ENCODE peak calls at places on chromosomes 3 and 15, in five cellular contexts. One of them, this sample, is unnamed.

GRCh38 chr3:58163234-58163633 is 47.5 kb downstream of the DNASE1L3 start:
- DNase-seq in A549: no peak
- DNase-seq in GM12878: no peak
- DNase-seq in HepG2: no peak
- DNase-seq in K562: no peak
- DNase-seq in this sample: no peak

GRCh38 chr3:146772211-146772743 is 167.1 kb upstream of the PLSCR5 start:
- DNase-seq in A549: no peak
- DNase-seq in GM12878: no peak
- DNase-seq in HepG2: no peak
- DNase-seq in K562: no peak
- DNase-seq in this sample: no peak

GRCh38 chr3:100440895-100441294 is 39.6 kb downstream of the LNP1 start:
- DNase-seq in A549: no peak
- DNase-seq in GM12878: no peak
- DNase-seq in HepG2: no peak
- DNase-seq in K562: no peak
- DNase-seq in this sample: no peak

GRCh38 chr3:159263750-159264561 is 462.1 kb downstream of the MFSD1 start:
- DNase-seq in A549: peak
- DNase-seq in GM12878: no peak
- DNase-seq in HepG2: peak
- DNase-seq in K562: peak
- DNase-seq in this sample: peak

GRCh38 chr15:40823572-40824343 is 4.8 kb downstream of the PPP1R14D start:
- DNase-seq in A549: no peak
- DNase-seq in GM12878: no peak
- DNase-seq in HepG2: peak
- DNase-seq in K562: no peak
- DNase-seq in this sample: no peak

GRCh38 chr3:9124725-9125124 is 124.7 kb downstream of the SRGAP3 start:
- DNase-seq in A549: no peak
- DNase-seq in GM12878: no peak
- DNase-seq in HepG2: no peak
- DNase-seq in K562: no peak
- DNase-seq in this sample: peak

GRCh38 chr3:52983336-52983807 is 62.5 kb downstream of the SFMBT1 start:
- DNase-seq in A549: no peak
- DNase-seq in GM12878: peak
- DNase-seq in HepG2: no peak
- DNase-seq in K562: no peak
- DNase-seq in this sample: no peak

GRCh38 chr3:64187065-64187959 is 38.0 kb downstream of the PRICKLE2 start:
- DNase-seq in A549: peak
- DNase-seq in GM12878: no peak
- DNase-seq in HepG2: peak
- DNase-seq in K562: no peak
- DNase-seq in this sample: no peak

GRCh38 chr3:157127831-157128767 is 31.8 kb downstream of the CCNL1 start:
- DNase-seq in A549: peak
- DNase-seq in GM12878: no peak
- DNase-seq in HepG2: peak
- DNase-seq in K562: peak
- DNase-seq in this sample: no peak

GRCh38 chr15:76147906-76148553 is 88.2 kb downstream of the TMEM266 start:
- DNase-seq in A549: peak
- DNase-seq in GM12878: no peak
- DNase-seq in HepG2: no peak
- DNase-seq in K562: peak
- DNase-seq in this sample: peak

GRCh38 chr15:101579766-101580165 is 72.4 kb downstream of the TM2D3 start:
- DNase-seq in A549: peak
- DNase-seq in GM12878: no peak
- DNase-seq in HepG2: no peak
- DNase-seq in K562: no peak
- DNase-seq in this sample: no peak

GRCh38 chr15:69577397-69577796 is 124.8 kb downstream of the RPLP1 start:
- DNase-seq in A549: no peak
- DNase-seq in GM12878: no peak
- DNase-seq in HepG2: no peak
- DNase-seq in K562: no peak
- DNase-seq in this sample: no peak

GRCh38 chr15:78322243-78322642 is 17.9 kb upstream of the CRABP1 start:
- DNase-seq in A549: no peak
- DNase-seq in GM12878: no peak
- DNase-seq in HepG2: no peak
- DNase-seq in K562: no peak
- DNase-seq in this sample: peak

GRCh38 chr3:37770938-37771918 is 90.5 kb upstream of the CTDSPL start:
- DNase-seq in A549: no peak
- DNase-seq in GM12878: no peak
- DNase-seq in HepG2: no peak
- DNase-seq in K562: no peak
- DNase-seq in this sample: no peak

GRCh38 chr3:197792019-197792647 is 1.1 kb downstream of the LRCH3 start:
- DNase-seq in A549: no peak
- DNase-seq in GM12878: no peak
- DNase-seq in HepG2: no peak
- DNase-seq in K562: no peak
- DNase-seq in this sample: no peak

GRCh38 chr3:57958642-57959406 is 49.4 kb upstream of the FLNB start:
- DNase-seq in A549: no peak
- DNase-seq in GM12878: no peak
- DNase-seq in HepG2: no peak
- DNase-seq in K562: peak
- DNase-seq in this sample: no peak

GRCh38 chr3:109268181-109268580 is 48.1 kb downstream of the DPPA2 start:
- DNase-seq in A549: no peak
- DNase-seq in GM12878: no peak
- DNase-seq in HepG2: no peak
- DNase-seq in K562: no peak
- DNase-seq in this sample: peak

GRCh38 chr15:39287322-39288195 is 293.3 kb upstream of the THBS1 start:
- DNase-seq in A549: no peak
- DNase-seq in GM12878: no peak
- DNase-seq in HepG2: no peak
- DNase-seq in K562: no peak
- DNase-seq in this sample: no peak

GRCh38 chr15:70562906-70563305 is 200.5 kb downstream of the UACA start:
- DNase-seq in A549: no peak
- DNase-seq in GM12878: no peak
- DNase-seq in HepG2: no peak
- DNase-seq in K562: no peak
- DNase-seq in this sample: no peak

GRCh38 chr3:195078891-195079440 is 192.0 kb downstream of the XXYLT1 start:
- DNase-seq in A549: no peak
- DNase-seq in GM12878: no peak
- DNase-seq in HepG2: no peak
- DNase-seq in K562: no peak
- DNase-seq in this sample: no peak

GRCh38 chr3:195079636-195080035 is 191.3 kb downstream of the XXYLT1 start:
- DNase-seq in A549: no peak
- DNase-seq in GM12878: no peak
- DNase-seq in HepG2: no peak
- DNase-seq in K562: no peak
- DNase-seq in this sample: no peak

GRCh38 chr3:195081242-195081963 is 189.6 kb downstream of the XXYLT1 start:
- DNase-seq in A549: no peak
- DNase-seq in GM12878: no peak
- DNase-seq in HepG2: no peak
- DNase-seq in K562: no peak
- DNase-seq in this sample: no peak

GRCh38 chr3:195080571-195081141 is 190.3 kb downstream of the XXYLT1 start:
- DNase-seq in A549: no peak
- DNase-seq in GM12878: no peak
- DNase-seq in HepG2: peak
- DNase-seq in K562: no peak
- DNase-seq in this sample: peak

GRCh38 chr3:195080125-195080524 is 190.8 kb downstream of the XXYLT1 start:
- DNase-seq in A549: no peak
- DNase-seq in GM12878: no peak
- DNase-seq in HepG2: no peak
- DNase-seq in K562: no peak
- DNase-seq in this sample: no peak
- TF ChIP-seq REST in A549: no peak
- TF ChIP-seq REST in GM12878: no peak
- TF ChIP-seq REST in HepG2: no peak
- TF ChIP-seq REST in K562: no peak
- TF ChIP-seq REST in this sample: no peak

GRCh38 chr15:51736646-51737537 is 563 bp downstream of the LYSMD2 start:
- DNase-seq in A549: peak
- DNase-seq in GM12878: no peak
- DNase-seq in HepG2: no peak
- DNase-seq in K562: peak
- DNase-seq in this sample: peak
- TF ChIP-seq JUNB in A549: no peak
- TF ChIP-seq JUNB in GM12878: no peak
- TF ChIP-seq JUNB in HepG2: no peak
- TF ChIP-seq JUNB in K562: no peak
- TF ChIP-seq JUNB in this sample: no peak

DNA sequence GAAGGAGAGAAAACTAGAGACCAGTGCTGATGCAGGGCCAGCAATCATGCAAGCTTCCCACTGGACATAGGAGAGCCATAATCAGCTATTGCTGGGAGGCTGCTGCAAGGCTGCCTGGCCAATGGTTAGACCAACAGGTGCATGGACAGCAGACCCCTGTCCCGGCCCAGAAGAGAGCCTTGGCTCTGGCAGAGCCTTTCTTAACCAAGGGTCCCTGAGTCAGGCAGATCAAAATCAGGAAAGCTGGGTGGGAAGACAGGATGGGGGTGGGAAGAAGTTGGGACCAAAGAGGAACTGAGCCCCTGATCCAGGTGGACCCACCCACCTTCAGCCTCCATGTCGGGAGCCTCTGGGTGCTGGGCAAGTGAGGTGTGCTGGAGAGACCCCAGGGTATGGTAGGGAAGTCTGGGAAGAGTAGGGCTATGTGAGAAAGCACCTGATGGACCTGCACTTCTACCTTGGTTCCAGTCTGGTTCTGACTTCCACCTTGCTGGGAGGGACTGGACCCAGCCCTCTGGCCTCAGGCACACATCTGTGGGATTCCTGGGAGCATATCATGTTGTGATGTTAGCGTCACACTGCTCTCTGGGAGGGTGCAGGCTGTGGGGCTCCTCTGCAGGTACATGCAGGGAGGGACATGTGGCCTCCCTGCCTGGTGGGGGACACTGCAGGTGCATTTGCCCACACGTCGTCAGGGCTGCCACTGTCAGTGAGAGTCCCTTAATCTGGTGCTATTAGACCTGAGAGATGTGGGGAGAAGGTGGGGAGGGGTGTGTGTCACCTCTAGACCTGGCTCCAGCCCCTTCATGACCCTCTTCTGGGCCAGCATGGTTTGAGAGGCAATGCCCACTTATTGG is 24.7 kb downstream of the KY start:
- DNase-seq in A549: no peak
- DNase-seq in GM12878: no peak
- DNase-seq in HepG2: no peak
- DNase-seq in K562: no peak
- DNase-seq in this sample: no peak
- TF ChIP-seq REST in A549: no peak
- TF ChIP-seq REST in GM12878: no peak
- TF ChIP-seq REST in HepG2: no peak
- TF ChIP-seq REST in K562: no peak
- TF ChIP-seq REST in this sample: no peak

GRCh38 chr3:150599611-150600297 is 3.4 kb upstream of the SELENOT start:
- DNase-seq in A549: no peak
- DNase-seq in GM12878: no peak
- DNase-seq in HepG2: no peak
- DNase-seq in K562: no peak
- DNase-seq in this sample: peak
- TF ChIP-seq JUNB in A549: no peak
- TF ChIP-seq JUNB in GM12878: no peak
- TF ChIP-seq JUNB in HepG2: no peak
- TF ChIP-seq JUNB in K562: no peak
- TF ChIP-seq JUNB in this sample: no peak

DNA sequence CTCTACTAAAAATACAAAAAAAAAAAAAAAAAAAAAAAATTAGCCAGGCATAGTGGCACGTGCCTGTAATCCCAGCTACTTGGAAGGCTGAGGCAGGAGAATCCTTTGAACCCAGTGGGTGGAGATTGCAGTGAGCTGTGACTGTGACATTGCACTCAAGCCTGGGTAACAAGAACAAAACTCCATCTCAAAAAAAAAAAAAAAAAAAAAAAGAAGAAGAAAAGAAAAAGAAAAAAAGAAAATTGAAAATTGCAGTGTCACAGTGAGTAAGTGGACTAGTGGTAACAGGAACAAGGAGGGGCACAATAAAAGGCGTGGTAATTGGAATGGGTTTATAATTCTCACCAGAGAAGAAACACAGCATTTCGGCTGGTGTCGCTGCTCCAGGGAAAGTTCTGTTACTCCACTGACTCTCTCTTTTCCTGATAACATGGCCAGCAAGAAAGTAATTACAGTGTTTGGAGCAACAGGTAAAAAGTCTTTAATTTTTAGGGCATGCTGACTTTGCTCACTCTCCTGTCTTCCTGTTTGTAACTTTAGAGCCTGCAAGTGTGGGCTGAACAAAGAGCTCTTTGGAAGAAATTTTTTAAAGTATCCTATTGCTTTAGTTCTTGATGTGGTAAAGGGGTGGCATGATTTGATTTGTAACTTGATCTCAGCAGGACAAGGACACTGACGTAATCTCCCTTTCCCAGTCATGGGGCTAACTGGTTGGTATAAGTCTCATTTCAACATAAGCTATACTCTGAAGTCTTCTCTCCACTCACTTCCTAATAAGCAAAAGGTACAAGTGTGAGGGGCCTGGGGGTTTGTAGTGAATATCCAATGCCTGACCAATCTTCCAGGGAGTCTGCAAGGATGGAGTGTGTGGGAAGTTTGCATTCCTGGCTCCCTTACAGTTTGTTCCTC is 22.0 kb upstream of the TRA2B start:
- DNase-seq in A549: peak
- DNase-seq in GM12878: no peak
- DNase-seq in HepG2: peak
- DNase-seq in K562: peak
- DNase-seq in this sample: no peak
- TF ChIP-seq REST in A549: no peak
- TF ChIP-seq REST in GM12878: no peak
- TF ChIP-seq REST in HepG2: no peak
- TF ChIP-seq REST in K562: no peak
- TF ChIP-seq REST in this sample: no peak

DNA sequence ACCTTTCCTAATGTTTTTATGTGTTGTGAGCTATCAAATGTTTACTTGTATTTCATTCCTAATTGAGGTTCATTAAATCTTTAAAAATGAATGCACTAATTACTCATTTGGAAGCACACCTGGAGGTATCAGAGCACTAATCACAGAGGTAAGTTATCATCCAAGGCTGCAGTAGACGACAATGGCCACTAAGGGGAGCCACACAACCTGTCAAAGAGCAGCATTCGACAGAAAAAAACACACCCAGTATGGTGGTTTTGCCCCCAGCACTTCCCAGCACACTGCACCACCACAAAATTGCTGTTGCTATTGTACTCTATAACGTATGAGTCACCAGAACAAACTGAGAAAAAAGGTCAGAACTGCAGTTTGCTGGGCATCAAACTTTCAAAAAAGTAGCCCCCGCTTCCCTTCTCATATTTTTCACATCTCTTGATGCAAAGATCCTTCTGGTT is 205.9 kb upstream of the IGF1R start:
- DNase-seq in A549: peak
- DNase-seq in GM12878: no peak
- DNase-seq in HepG2: peak
- DNase-seq in K562: peak
- DNase-seq in this sample: peak
- TF ChIP-seq JUNB in A549: no peak
- TF ChIP-seq JUNB in GM12878: no peak
- TF ChIP-seq JUNB in HepG2: no peak
- TF ChIP-seq JUNB in K562: no peak
- TF ChIP-seq JUNB in this sample: no peak